ENCODE peak calls at places on chromosomes 2 and 18, in eight cellular contexts. Y is OCI-LY7; H is progenitor cell of endocrine pancreas; B is LoVo; Q is activated naive CD4-positive, alpha-beta T cell; T is HFF-Myc; D is SK-N-SH; E is astrocyte. Z is an unnamed sample.

GRCh38 chr2:145411493-145411892 is 891.6 kb upstream of the ZEB2 start:
- DNase-seq in Y (peak; percentile 97), H (no peak), B (no peak), Q (no peak), T (no peak), D (no peak), E (no peak), Z (no peak)

GRCh38 chr18:74397572-74397971 is 59.5 kb downstream of the DIPK1C start:
- DNase-seq in Y (no peak), H (no peak), B (no peak), Q (no peak), T (no peak), D (no peak), E (no peak), Z (no peak)

GRCh38 chr2:230161180-230161579 is 58.6 kb downstream of the SP110 start:
- DNase-seq in Y (no peak), H (no peak), B (no peak), Q (no peak), T (no peak), D (no peak), E (no peak), Z (no peak)

GRCh38 chr18:47915930-47916329 is 14.5 kb downstream of the SMAD2 start:
- DNase-seq in Y (no peak), H (no peak), B (no peak), Q (no peak), T (no peak), D (no peak), E (no peak), Z (no peak)

GRCh38 chr2:214710729-214711128 is 98.8 kb downstream of the BARD1 start:
- DNase-seq in Y (no peak), H (no peak), B (no peak), Q (no peak), T (no peak), D (no peak), E (no peak), Z (no peak)

GRCh38 chr2:43484323-43484930 is 111.4 kb downstream of the THADA start:
- DNase-seq in Y (peak; percentile 83), H (no peak), B (peak; percentile 75), Q (no peak), T (peak; percentile 78), D (peak; percentile 48), E (peak; percentile 66), Z (no peak)

GRCh38 chr2:161420406-161421025 is 4.4 kb downstream of the TBR1 start:
- DNase-seq in Y (no peak), H (no peak), B (no peak), Q (no peak), T (no peak), D (no peak), E (no peak), Z (no peak)

GRCh38 chr2:175847128-175847527 is 154.9 kb downstream of the LNPK start:
- DNase-seq in Y (no peak), H (no peak), B (no peak), Q (no peak), T (no peak), D (no peak), E (no peak), Z (no peak)

GRCh38 chr2:100237046-100237615 is 85.2 kb downstream of the LONRF2 start:
- DNase-seq in Y (no peak), H (no peak), B (no peak), Q (no peak), T (no peak), D (no peak), E (no peak), Z (no peak)

GRCh38 chr2:197929008-197929885 is 124.9 kb downstream of the PLCL1 start:
- DNase-seq in Y (no peak), H (no peak), B (no peak), Q (no peak), T (no peak), D (no peak), E (no peak), Z (no peak)

GRCh38 chr2:226903179-226903578 is 67.3 kb downstream of the RHBDD1 start:
- DNase-seq in Y (no peak), H (no peak), B (no peak), Q (no peak), T (no peak), D (no peak), E (peak; percentile 82), Z (no peak)

GRCh38 chr2:12665334-12665733 is 51.4 kb upstream of the TRIB2 start:
- DNase-seq in Y (no peak), H (no peak), B (no peak), Q (no peak), T (no peak), D (no peak), E (no peak), Z (no peak)

GRCh38 chr18:50665519-50665918 is 105.6 kb downstream of the MAPK4 start:
- DNase-seq in Y (no peak), H (no peak), B (no peak), Q (no peak), T (no peak), D (no peak), E (no peak), Z (no peak)

GRCh38 chr2:238158807-238159539 is at the start of gene ERFE:
- DNase-seq in Y (peak; percentile 70), H (peak; percentile 53), B (peak; percentile 43), Q (peak; percentile 30), T (no peak), D (peak; percentile 96), E (no peak), Z (no peak)

GRCh38 chr18:60446821-60447220 is 74.2 kb upstream of the MC4R start:
- DNase-seq in Y (no peak), H (no peak), B (no peak), Q (no peak), T (no peak), D (no peak), E (peak; percentile 19), Z (no peak)

GRCh38 chr2:77008925-77009706 is 513.1 kb downstream of the LRRTM4 start:
- DNase-seq in Y (no peak), H (no peak), B (peak; percentile 27), Q (no peak), T (no peak), D (no peak), E (peak; percentile 38), Z (no peak)

GRCh38 chr18:8358066-8358795 is 251.0 kb upstream of the RAB12 start:
- DNase-seq in Y (no peak), H (no peak), B (no peak), Q (no peak), T (no peak), D (no peak), E (no peak), Z (no peak)

GRCh38 chr2:205803507-205803906 is 121.2 kb downstream of the NRP2 start:
- DNase-seq in Y (no peak), H (no peak), B (no peak), Q (no peak), T (no peak), D (no peak), E (no peak), Z (no peak)

GRCh38 chr2:113799375-113799774 is 42.9 kb upstream of the SLC35F5 start:
- DNase-seq in Y (peak; percentile 16), H (no peak), B (no peak), Q (no peak), T (no peak), D (no peak), E (no peak), Z (no peak)

GRCh38 chr2:5673861-5674240 is 18.3 kb upstream of the SOX11 start:
- DNase-seq in Y (no peak), H (no peak), B (no peak), Q (no peak), T (no peak), D (no peak), E (peak; percentile 49), Z (no peak)

GRCh38 chr2:198394208-198394607 is 589.8 kb downstream of the PLCL1 start:
- DNase-seq in Y (no peak), H (no peak), B (no peak), Q (no peak), T (no peak), D (no peak), E (no peak), Z (no peak)

GRCh38 chr2:136801628-136802027 is 36.3 kb downstream of the THSD7B start:
- DNase-seq in Y (no peak), H (no peak), B (no peak), Q (no peak), T (no peak), D (no peak), E (no peak), Z (no peak)

GRCh38 chr2:191889924-191890323 is 43.0 kb upstream of the CAVIN2 start:
- DNase-seq in Y (no peak), H (no peak), B (no peak), Q (no peak), T (no peak), D (no peak), E (no peak), Z (no peak)

GRCh38 chr2:10238991-10239485 is 63.7 kb upstream of the HPCAL1 start:
- DNase-seq in Y (no peak), H (no peak), B (no peak), Q (no peak), T (no peak), D (no peak), E (no peak), Z (no peak)

GRCh38 chr2:195580156-195580555 is 76.9 kb upstream of the SLC39A10 start:
- DNase-seq in Y (peak; percentile 84), H (no peak), B (no peak), Q (no peak), T (no peak), D (no peak), E (no peak), Z (no peak)

GRCh38 chr2:133054297-133054696 is 384.3 kb upstream of the LYPD1 start:
- DNase-seq in Y (no peak), H (no peak), B (no peak), Q (no peak), T (no peak), D (no peak), E (peak; percentile 84), Z (no peak)

GRCh38 chr18:36711813-36712444 is 116.9 kb downstream of the TPGS2 start:
- DNase-seq in Y (no peak), H (no peak), B (peak; percentile 29), Q (no peak), T (no peak), D (no peak), E (peak; percentile 87), Z (no peak)

GRCh38 chr18:27361477-27361876 is 176.4 kb upstream of the CHST9 start:
- DNase-seq in Y (no peak), H (no peak), B (no peak), Q (no peak), T (no peak), D (no peak), E (no peak), Z (no peak)

GRCh38 chr2:66547113-66547512 is 112.2 kb downstream of the MEIS1 start:
- DNase-seq in Y (no peak), H (no peak), B (no peak), Q (no peak), T (no peak), D (no peak), E (peak; percentile 45), Z (no peak)

GRCh38 chr2:189143930-189144329 is 35.6 kb downstream of the COL5A2 start:
- DNase-seq in Y (no peak), H (no peak), B (no peak), Q (no peak), T (peak; percentile 88), D (no peak), E (peak; percentile 62), Z (no peak)

GRCh38 chr2:121118951-121119350 is 166.1 kb downstream of the TFCP2L1 start:
- DNase-seq in Y (no peak), H (no peak), B (no peak), Q (no peak), T (no peak), D (no peak), E (no peak), Z (no peak)

Z was measured in activated gamma-delta T cell.